ENCODE peak calls at places on chromosomes 13 and 19, in four cellular contexts. C, L, X and K are unnamed samples.
A peak's percentile ranks its signal among the peaks of the same experiment; 100 is the strongest.

GRCh38 chr13:94722596-94722995 is 10.3 kb upstream of the SOX21 start:
- DNase-seq in C (no peak), L (no peak), X (no peak), K (no peak)

GRCh38 chr19:1794424-1795185 is 17.5 kb downstream of the ATP8B3 start:
- DNase-seq in C (no peak), L (peak; percentile 62), X (no peak), K (no peak)

GRCh38 chr19:57063070-57063469 is 56.7 kb upstream of the USP29 start:
- DNase-seq in C (no peak), L (no peak), X (no peak), K (no peak)

GRCh38 chr13:106350208-106350607 is 185.3 kb downstream of the EFNB2 start:
- DNase-seq in C (no peak), L (no peak), X (no peak), K (peak; percentile 57)

GRCh38 chr13:43363156-43363918 is 340.0 kb downstream of the DNAJC15 start:
- DNase-seq in C (peak; percentile 70), L (no peak), X (no peak), K (no peak)

GRCh38 chr13:110971486-110971885 is 56.6 kb upstream of the ANKRD10 start:
- DNase-seq in C (no peak), L (no peak), X (no peak), K (no peak)

GRCh38 chr19:35889370-35890112 is 10.8 kb downstream of the NFKBID start:
- DNase-seq in C (no peak), L (no peak), X (no peak), K (no peak)

GRCh38 chr13:88086577-88086976 is 415.4 kb downstream of the SLITRK5 start:
- DNase-seq in C (peak; percentile 1), L (no peak), X (no peak), K (no peak)

GRCh38 chr19:34556500-34556899 is 74.9 kb downstream of the WTIP start:
- DNase-seq in C (peak; percentile 66), L (no peak), X (no peak), K (no peak)

GRCh38 chr13:73481877-73482445 is 423.2 kb downstream of the KLF5 start:
- DNase-seq in C (no peak), L (no peak), X (no peak), K (no peak)

GRCh38 chr19:32458500-32459123 is 53.0 kb downstream of the DPY19L3 start:
- DNase-seq in C (peak; percentile 2), L (no peak), X (no peak), K (no peak)

GRCh38 chr13:79525458-79525857 is 44.5 kb downstream of the NDFIP2 start:
- DNase-seq in C (no peak), L (no peak), X (no peak), K (no peak)

GRCh38 chr13:110230661-110231347 is 76.2 kb downstream of the COL4A1 start:
- DNase-seq in C (no peak), L (no peak), X (no peak), K (no peak)

GRCh38 chr13:112716461-112716820 is 26.6 kb downstream of the ATP11A start:
- DNase-seq in C (no peak), L (no peak), X (no peak), K (peak; percentile 46)

GRCh38 chr13:71879129-71879535 is 12.1 kb upstream of the DACH1 start:
- DNase-seq in C (peak; percentile 11), L (no peak), X (peak; percentile 39), K (no peak)

GRCh38 chr13:85497652-85498051 is 301.6 kb downstream of the SLITRK6 start:
- DNase-seq in C (peak; percentile 8), L (no peak), X (no peak), K (no peak)

GRCh38 chr13:27541386-27541785 is 78.9 kb downstream of the LNX2 start:
- DNase-seq in C (no peak), L (no peak), X (no peak), K (no peak)

GRCh38 chr19:53957448-53958167 is 5.1 kb upstream of the CACNG8 start:
- DNase-seq in C (no peak), L (peak; percentile 9), X (no peak), K (no peak)

GRCh38 chr13:20209937-20210336 is 17.2 kb upstream of the GJB2 start:
- DNase-seq in C (no peak), L (no peak), X (no peak), K (no peak)

GRCh38 chr13:95714142-95714832 is 37.3 kb downstream of the DNAJC3 start:
- DNase-seq in C (peak; percentile 92), L (no peak), X (no peak), K (no peak)

GRCh38 chr13:97658556-97658955 is 224.6 kb downstream of the RAP2A start:
- DNase-seq in C (no peak), L (no peak), X (no peak), K (no peak)

GRCh38 chr19:39736088-39736487 is 1.7 kb downstream of the CLC start:
- DNase-seq in C (no peak), L (no peak), X (no peak), K (no peak)

GRCh38 chr13:28754698-28755545 is 36.2 kb upstream of the SLC46A3 start:
- DNase-seq in C (peak; percentile 26), L (no peak), X (no peak), K (no peak)

GRCh38 chr13:110055089-110055488 is 251.9 kb downstream of the COL4A1 start:
- DNase-seq in C (peak; percentile 33), L (no peak), X (no peak), K (no peak)

GRCh38 chr13:19764237-19764636 is 18.5 kb downstream of the PSPC1 start:
- DNase-seq in C (no peak), L (no peak), X (no peak), K (no peak)

GRCh38 chr19:28170066-28170465 is 1042.9 kb downstream of the UQCRFS1 start:
- DNase-seq in C (no peak), L (no peak), X (no peak), K (no peak)

GRCh38 chr19:18701250-18701608 is 17.7 kb downstream of the CRTC1 start:
- DNase-seq in C (no peak), L (no peak), X (no peak), K (no peak)

GRCh38 chr13:69997061-69997460 is 110.6 kb upstream of the ATXN8OS start:
- DNase-seq in C (no peak), L (no peak), X (no peak), K (no peak)

GRCh38 chr19:7917292-7918061 is 2.7 kb upstream of the SNAPC2 start:
- DNase-seq in C (peak; percentile 88), L (peak; percentile 80), X (peak; percentile 45), K (peak; percentile 68)

GRCh38 chr13:46864941-46865340 is 31.9 kb downstream of the HTR2A start:
- DNase-seq in C (peak; percentile 13), L (no peak), X (no peak), K (no peak)

GRCh38 chr19:14848822-14849221 is at the start of gene OR7A10:
- DNase-seq in C (no peak), L (no peak), X (no peak), K (no peak)

GRCh38 chr13:111865826-111866225 is 201.1 kb upstream of the SOX1 start:
- DNase-seq in C (no peak), L (no peak), X (no peak), K (no peak)

GRCh38 chr19:19276386-19276785 is 3.3 kb upstream of the TM6SF2 start:
- DNase-seq in C (peak; percentile 30), L (no peak), X (no peak), K (no peak)

GRCh38 chr19:39771751-39772150 is 6.9 kb upstream of the LEUTX start:
- DNase-seq in C (no peak), L (no peak), X (no peak), K (no peak)

GRCh38 chr13:23617551-23618014 is 47.4 kb downstream of the TNFRSF19 start:
- DNase-seq in C (peak; percentile 51), L (no peak), X (no peak), K (no peak)

GRCh38 chr19:5586300-5587070 is 18.7 kb upstream of the TINCR start:
- DNase-seq in C (peak; percentile 28), L (no peak), X (no peak), K (no peak)

GRCh38 chr19:35959040-35959967 is 23.1 kb downstream of the LRFN3 start:
- DNase-seq in C (peak; percentile 68), L (peak; percentile 88), X (peak; percentile 86), K (peak; percentile 83)

GRCh38 chr19:30897034-30897433 is 452.2 kb downstream of the TSHZ3 start:
- DNase-seq in C (no peak), L (no peak), X (no peak), K (no peak)

GRCh38 chr19:30895946-30896345 is 453.3 kb downstream of the TSHZ3 start:
- DNase-seq in C (no peak), L (no peak), X (no peak), K (no peak)

GRCh38 chr19:30898353-30899103 is 450.7 kb downstream of the TSHZ3 start:
- DNase-seq in C (no peak), L (no peak), X (no peak), K (no peak)

GRCh38 chr19:30897553-30897952 is 451.7 kb downstream of the TSHZ3 start:
- DNase-seq in C (no peak), L (no peak), X (no peak), K (no peak)

DNA sequence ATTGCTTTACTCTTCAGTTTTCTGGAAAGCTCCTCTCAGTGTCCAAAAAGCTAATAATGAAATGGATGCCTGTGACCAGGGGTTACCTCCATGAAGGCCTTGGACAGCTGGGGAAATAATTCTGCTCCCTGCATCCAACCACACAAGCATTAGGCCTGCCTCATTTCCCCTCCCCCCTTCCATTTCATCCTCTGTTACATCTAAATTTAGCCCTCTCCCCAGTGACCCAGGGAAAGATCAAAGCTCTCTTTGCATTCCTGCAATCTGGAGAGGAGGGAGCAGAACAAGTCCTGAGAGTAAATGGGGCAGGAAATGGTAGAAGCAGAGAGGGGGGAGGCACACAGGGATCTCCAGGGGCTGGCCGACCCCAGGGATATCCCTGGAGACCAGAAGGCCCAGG is 452.7 kb downstream of the TSHZ3 start:
- DNase-seq in C (no peak), L (no peak), X (no peak), K (no peak)
- H3K4me1 ChIP-seq in C (no peaks in the 10 kb centered on the region), L (no peaks in the 10 kb centered on the region), X (no peaks in the 10 kb centered on the region), K (no peaks in the 10 kb centered on the region)

GRCh38 chr13:49100637-49101570 is 119.2 kb upstream of the MLNR start:
- DNase-seq in C (no peak), L (no peak), X (no peak), K (no peak)
- H3K4me1 ChIP-seq in C (peaks cover 35% of the 10 kb centered on the region), L (peaks cover 27% of the 10 kb centered on the region), X (no peaks in the 10 kb centered on the region), K (peaks cover 25% of the 10 kb centered on the region)

GRCh38 chr19:47510516-47511127 is 4.2 kb downstream of the NAPA start:
- DNase-seq in C (no peak), L (no peak), X (no peak), K (no peak)
- H3K4me1 ChIP-seq in C (peaks cover 31% of the 10 kb centered on the region), L (peaks cover 72% of the 10 kb centered on the region), X (peaks cover 45% of the 10 kb centered on the region), K (peaks cover 82% of the 10 kb centered on the region)

GRCh38 chr19:38695832-38696732 is 48.2 kb downstream of the CAPN12 start:
- DNase-seq in C (no peak), L (no peak), X (no peak), K (no peak)
- H3K4me1 ChIP-seq in C (peaks cover 33% of the 10 kb centered on the region), L (peaks cover 89% of the 10 kb centered on the region), X (peaks cover 10% of the 10 kb centered on the region), K (peaks cover 100% of the 10 kb centered on the region)

DNA sequence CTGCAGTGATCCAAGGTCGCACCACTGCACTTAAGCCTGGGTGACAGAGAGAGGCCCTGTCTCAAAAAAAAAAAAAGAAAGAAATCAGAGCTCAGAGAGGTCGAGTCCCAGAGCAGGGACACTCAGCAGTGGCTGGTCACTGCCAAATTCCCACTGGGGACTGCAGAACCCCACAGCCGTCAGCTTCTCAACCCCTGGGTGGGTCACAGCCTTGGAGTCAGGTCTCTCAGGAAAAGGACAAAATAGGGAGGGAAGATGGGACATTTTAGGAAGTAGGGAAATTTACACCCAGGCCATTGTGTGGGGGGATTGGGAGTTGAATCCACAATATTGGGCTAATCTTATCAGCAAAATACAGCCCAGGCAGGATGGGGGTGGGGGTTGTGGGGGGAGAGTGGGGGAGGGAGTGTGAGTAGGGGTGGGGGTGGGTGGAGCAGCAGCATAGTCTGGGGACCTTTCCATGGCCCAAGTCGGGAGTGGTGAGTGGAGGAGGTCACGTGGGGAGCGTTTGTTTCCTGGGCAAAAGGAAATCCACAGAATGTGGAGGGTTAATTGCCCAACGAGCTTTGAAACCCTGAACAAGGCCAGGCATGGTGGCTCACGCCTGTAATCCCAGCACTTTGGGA is 5.0 kb upstream of the CCDC194 start:
- DNase-seq in C (no peak), L (no peak), X (no peak), K (no peak)
- H3K4me1 ChIP-seq in C (no peaks in the 10 kb centered on the region), L (peaks cover 7% of the 10 kb centered on the region), X (peaks cover 7% of the 10 kb centered on the region), K (peaks cover 9% of the 10 kb centered on the region)